ENCODE peak calls at places on chromosomes 1 and 21, in seven cellular contexts. F is GM12878, D is H1, Y is K562, U is GM12891, E is SK-N-SH, L is HepG2. B is an unnamed sample.

GRCh38 chr1:207579436-207579799 is 65.5 kb upstream of the CR1L start:
- DNase-seq in F (peak), D (peak), Y (peak), U (peak), E (peak), L (peak), B (no peak)

GRCh38 chr1:8184301-8184700 is 133.6 kb upstream of the SLC45A1 start:
- DNase-seq in F (no peak), D (no peak), Y (no peak), U (no peak), E (no peak), L (peak), B (no peak)

GRCh38 chr1:6634278-6635052 is 9.8 kb downstream of the THAP3 start:
- DNase-seq in F (no peak), D (no peak), Y (peak), U (peak), E (peak), L (peak), B (peak)

GRCh38 chr1:164695956-164696665 is 137.1 kb downstream of the PBX1 start:
- DNase-seq in F (no peak), D (no peak), Y (no peak), U (no peak), E (no peak), L (no peak), B (no peak)

GRCh38 chr1:83641206-83641658 is 357.7 kb downstream of the TTLL7 start:
- DNase-seq in F (no peak), D (no peak), Y (no peak), U (no peak), E (peak), L (no peak), B (no peak)

GRCh38 chr1:225467193-225468020 is 39.6 kb upstream of the LBR start:
- DNase-seq in F (peak), D (no peak), Y (no peak), U (peak), E (no peak), L (no peak), B (peak)

GRCh38 chr1:5933676-5934057 is 58.6 kb downstream of the NPHP4 start:
- DNase-seq in F (no peak), D (no peak), Y (no peak), U (no peak), E (no peak), L (peak), B (no peak)

GRCh38 chr1:233944596-233944995 is 40.1 kb downstream of the SLC35F3 start:
- DNase-seq in F (no peak), D (no peak), Y (no peak), U (no peak), E (no peak), L (no peak), B (no peak)

GRCh38 chr21:41583274-41583790 is 75.4 kb upstream of the TMPRSS2 start:
- DNase-seq in F (no peak), D (no peak), Y (no peak), U (no peak), E (no peak), L (peak), B (no peak)

GRCh38 chr1:204670152-204670927 is 15.2 kb downstream of the LRRN2 start:
- DNase-seq in F (no peak), D (no peak), Y (peak), U (no peak), E (no peak), L (no peak), B (no peak)

GRCh38 chr1:8587784-8588183 is 229.7 kb downstream of the RERE start:
- DNase-seq in F (no peak), D (no peak), Y (no peak), U (no peak), E (no peak), L (no peak), B (no peak)

GRCh38 chr1:244074559-244075171 is 23.6 kb downstream of the ZBTB18 start:
- DNase-seq in F (no peak), D (no peak), Y (no peak), U (peak), E (no peak), L (no peak), B (peak)

GRCh38 chr1:93776728-93777127 is 95.1 kb upstream of the BCAR3 start:
- DNase-seq in F (no peak), D (no peak), Y (no peak), U (no peak), E (no peak), L (no peak), B (no peak)

GRCh38 chr1:32774950-32775634 is 42.1 kb downstream of the YARS1 start:
- DNase-seq in F (no peak), D (no peak), Y (no peak), U (no peak), E (peak), L (no peak), B (no peak)

GRCh38 chr1:235984041-235984820 is 80.7 kb downstream of the NID1 start:
- DNase-seq in F (no peak), D (no peak), Y (no peak), U (no peak), E (no peak), L (no peak), B (no peak)

GRCh38 chr1:2348346-2349275 is 42.7 kb downstream of the MORN1 start:
- DNase-seq in F (no peak), D (no peak), Y (no peak), U (no peak), E (no peak), L (no peak), B (no peak)

GRCh38 chr1:87325982-87326738 is 2.5 kb upstream of the LMO4 start:
- DNase-seq in F (no peak), D (no peak), Y (peak), U (no peak), E (peak), L (peak), B (no peak)

GRCh38 chr1:119635801-119636390 is 12.2 kb downstream of the ZNF697 start:
- DNase-seq in F (no peak), D (no peak), Y (no peak), U (no peak), E (no peak), L (no peak), B (no peak)

GRCh38 chr1:223228931-223229528 is 86.0 kb upstream of the TLR5 start:
- DNase-seq in F (no peak), D (no peak), Y (no peak), U (no peak), E (no peak), L (no peak), B (no peak)
- TF ChIP-seq TAF1 in F (no peak), D (no peak), Y (no peak), U (no peak), E (no peak), L (no peak), B (no peak)

DNA sequence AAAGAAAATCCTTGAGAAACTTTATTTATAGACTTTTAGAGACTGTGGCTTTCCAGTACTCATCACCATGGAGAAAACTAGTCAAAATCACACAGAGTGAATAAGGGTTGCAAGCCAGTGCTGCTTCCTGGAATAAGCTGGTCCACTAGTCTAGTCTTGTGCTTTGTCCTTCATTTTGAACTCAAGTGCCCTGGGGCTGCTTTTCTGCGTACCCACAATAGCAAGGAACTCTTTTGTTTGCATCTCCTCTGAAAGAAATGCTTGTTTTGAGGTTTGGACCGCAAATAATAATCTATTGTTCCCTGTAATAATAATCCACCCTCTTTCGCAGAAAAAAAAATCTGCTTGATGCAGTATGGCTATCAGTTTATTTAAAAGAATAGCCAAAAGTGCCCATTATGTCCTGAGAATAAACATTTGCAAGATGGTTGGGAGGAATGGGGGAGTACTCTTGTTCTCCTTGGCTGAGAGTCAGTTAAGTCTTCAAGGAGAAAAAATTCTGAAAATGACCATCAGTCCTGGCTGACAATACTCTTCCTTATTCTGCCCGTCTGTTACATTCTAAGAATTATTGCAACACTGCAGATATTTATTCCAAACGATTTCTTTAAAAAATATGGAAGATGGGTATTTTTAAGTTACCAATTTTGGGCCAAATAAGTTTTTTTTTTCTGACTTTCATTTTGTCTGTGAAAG is 41.9 kb downstream of the MPZL1 start:
- DNase-seq in F (no peak), D (no peak), Y (no peak), U (no peak), E (no peak), L (no peak), B (no peak)
- TF ChIP-seq TAF1 in F (no peak), D (no peak), Y (no peak), U (no peak), E (no peak), L (no peak), B (no peak)

DNA sequence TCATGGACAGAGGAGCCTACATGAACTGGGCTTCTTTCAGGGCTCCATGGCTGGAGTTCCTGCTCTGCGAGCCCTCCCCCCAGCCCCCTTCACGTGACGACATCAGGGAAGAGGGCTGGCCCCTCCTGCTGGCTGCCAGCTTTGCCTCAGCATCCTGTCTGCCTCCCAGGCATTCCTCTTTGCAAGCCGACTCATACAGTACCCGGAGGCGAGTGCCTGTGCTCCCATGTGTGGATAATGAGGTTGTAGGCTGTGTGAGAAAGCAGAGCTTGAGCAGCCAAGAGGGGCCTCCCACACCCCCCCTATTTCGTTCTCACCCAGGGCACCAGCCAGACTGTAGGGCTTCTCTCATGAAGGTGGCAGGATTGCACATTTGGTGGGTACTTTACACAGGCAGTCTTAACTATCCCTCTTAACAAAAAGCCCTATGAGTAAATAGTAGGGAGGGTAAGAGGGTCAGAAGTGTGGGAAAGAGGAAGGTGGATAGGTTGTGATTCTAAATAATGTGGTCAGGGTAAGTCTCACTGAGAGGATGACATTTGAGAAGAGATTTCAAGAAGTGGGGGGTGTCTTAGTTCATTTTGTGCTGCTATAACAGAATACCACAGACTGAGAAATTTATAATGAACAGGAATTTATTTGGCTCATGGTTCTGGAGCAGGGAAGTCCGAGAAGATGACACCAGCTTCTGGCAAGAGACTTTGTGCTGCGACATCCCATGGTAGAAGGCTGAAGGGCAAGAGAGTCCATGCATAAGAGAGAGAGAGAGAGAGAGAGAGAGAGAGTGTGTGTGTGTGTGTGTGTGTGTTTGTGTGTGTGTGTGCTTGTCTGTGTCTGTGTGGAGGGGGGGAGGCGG is 113.5 kb downstream of the OMA1 start:
- DNase-seq in F (peak), D (peak), Y (no peak), U (no peak), E (peak), L (no peak), B (no peak)
- TF ChIP-seq TAF1 in F (no peak), D (peak), Y (no peak), U (no peak), E (no peak), L (no peak), B (no peak)

DNA sequence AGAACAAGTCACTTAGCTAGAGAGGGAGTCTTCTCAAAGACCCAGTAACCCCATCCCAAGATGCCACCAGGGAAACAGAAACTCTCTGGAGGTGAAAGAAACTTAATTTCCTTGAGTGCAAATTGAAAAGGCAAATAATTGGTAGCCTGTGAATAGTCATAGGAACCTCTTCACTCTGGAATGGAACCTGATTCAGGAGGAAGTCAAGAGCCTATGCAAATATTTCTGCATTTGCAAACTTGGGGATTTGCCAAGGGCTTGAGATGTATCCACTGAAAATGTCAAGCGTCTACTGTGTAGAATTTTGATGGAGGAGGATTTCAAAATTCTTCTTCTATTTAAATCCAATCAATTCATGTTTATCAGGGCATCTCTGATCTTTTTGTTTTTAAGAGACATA is 5.7 kb downstream of the HIVEP3 start:
- DNase-seq in F (no peak), D (no peak), Y (no peak), U (no peak), E (no peak), L (no peak), B (no peak)
- TF ChIP-seq TAF1 in F (no peak), D (no peak), Y (no peak), U (no peak), E (no peak), L (no peak), B (no peak)

GRCh38 chr1:89633103-89633744 is at the start of gene LRRC8C:
- DNase-seq in F (no peak), D (no peak), Y (peak), U (peak), E (peak), L (no peak), B (peak)
- TF ChIP-seq TAF1 in F (no peak), D (no peak), Y (no peak), U (no peak), E (peak), L (no peak), B (no peak)

DNA sequence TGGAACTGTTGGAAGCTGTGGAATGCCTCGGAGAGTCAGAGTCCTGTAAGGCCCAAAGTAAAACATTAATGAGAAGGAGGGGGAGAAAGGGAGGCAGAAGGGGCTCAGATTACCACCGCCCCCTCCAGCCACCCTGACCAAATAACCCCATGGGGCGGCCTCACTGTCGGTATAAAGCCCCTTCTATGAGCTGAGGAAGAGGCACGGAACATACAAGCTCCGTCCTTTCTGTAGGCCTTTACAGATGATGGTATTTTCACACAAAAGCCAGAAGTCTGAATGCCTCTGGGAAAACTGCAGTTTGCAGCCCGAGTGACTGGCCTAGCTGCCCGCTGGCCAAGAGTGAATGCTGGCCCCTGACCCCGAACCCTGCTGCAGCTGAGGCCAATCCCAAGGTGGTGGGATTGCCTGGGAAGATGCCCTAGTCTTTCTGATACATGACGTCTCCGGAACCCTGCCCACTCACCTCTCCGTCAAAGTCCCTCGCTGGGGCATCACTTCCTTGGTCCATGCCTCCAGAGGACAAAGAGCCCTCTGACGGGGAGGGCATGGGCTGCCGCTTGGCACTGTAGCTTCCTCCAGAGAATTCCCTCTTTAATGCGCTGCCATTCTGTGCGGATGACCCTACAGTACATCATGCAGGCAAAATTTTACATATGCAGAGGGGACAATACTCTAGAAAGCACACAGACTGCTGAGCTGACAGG is 54.4 kb downstream of the COQ8A start:
- DNase-seq in F (no peak), D (no peak), Y (no peak), U (no peak), E (no peak), L (peak), B (no peak)
- TF ChIP-seq TAF1 in F (no peak), D (no peak), Y (no peak), U (no peak), E (no peak), L (no peak), B (no peak)